ENCODE peak calls at places on chromosomes 13 and 19, in ten cellular contexts. U is SHP77; A is activated T-helper 2 cell treated with anti-CD3 and anti-CD28 coated beads, Interferon-gamma antibody, Interleukin-2, Interleukin-4, amounts not matched to agents 10 μg/mL and 5 μg/mL and 100 μg/mL, durations not matched to agents 14 hours and 24 hours and 36 hours; G is stimulated activated CD8-positive, alpha-beta memory T cell treated with anti-CD3 and anti-CD28 coated beads, Interleukin-15, amount 100 ng/mL, for 24 hours; H is NCI-H2081; S is HT1080; L is smooth muscle cell of the brain vasculature; M is GM04504; K is ELF-1; W is GM10248. P is an unnamed sample.

GRCh38 chr19:50461066-50461875 is 15.0 kb upstream of the EMC10 start:
- DNase-seq in S (peak), K (peak), H (peak), U (peak), W (peak), A (peak), G (peak), M (peak), L (peak), P (peak)

GRCh38 chr13:103883152-103883551 is 816.9 kb upstream of the SLC10A2 start:
- DNase-seq in K (peak), M (peak), S (peak), A (no peak), G (no peak), H (peak), L (peak), W (no peak), U (peak), P (no peak)

GRCh38 chr19:2500157-2500556 is 24.2 kb downstream of the GADD45B start:
- DNase-seq in M (no peak), S (no peak), K (no peak), G (no peak), A (no peak), H (no peak), W (no peak), U (no peak), L (no peak), P (no peak)

GRCh38 chr13:49124693-49125304 is 95.3 kb upstream of the MLNR start:
- DNase-seq in W (no peak), L (no peak), A (no peak), G (no peak), M (no peak), H (no peak), U (no peak), K (no peak), S (no peak), P (no peak)

GRCh38 chr19:2171349-2172145 is 7.8 kb downstream of the DOT1L start:
- DNase-seq in H (peak), M (no peak), G (peak), A (peak), L (no peak), K (peak), W (peak), S (no peak), U (no peak), P (no peak)

GRCh38 chr19:12733369-12733896 is 1.1 kb downstream of the TRIR start:
- DNase-seq in U (peak), M (no peak), W (peak), A (peak), L (no peak), H (peak), K (peak), G (no peak), S (peak), P (no peak)

GRCh38 chr13:28324181-28324789 is 170.6 kb downstream of the FLT1 start:
- DNase-seq in U (peak), W (peak), A (peak), L (peak), K (peak), G (no peak), H (peak), S (peak), M (peak), P (no peak)

GRCh38 chr13:59638404-59638803 is 525.3 kb downstream of the DIAPH3 start:
- DNase-seq in L (no peak), K (no peak), U (no peak), A (no peak), S (no peak), W (no peak), H (no peak), M (no peak), G (no peak), P (no peak)

GRCh38 chr19:53870485-53870844 is 2.8 kb downstream of the MYADM start:
- DNase-seq in S (no peak), K (peak), U (no peak), W (no peak), H (no peak), A (no peak), G (no peak), M (no peak), L (no peak), P (no peak)

GRCh38 chr19:54431255-54431838 is 16.1 kb downstream of the TTYH1 start:
- DNase-seq in U (peak), H (peak), K (no peak), W (no peak), A (no peak), M (no peak), L (no peak), G (no peak), S (no peak), P (peak)

GRCh38 chr13:96817336-96817941 is 176.8 kb downstream of the OXGR1 start:
- DNase-seq in W (no peak), S (peak), K (peak), L (no peak), A (no peak), G (no peak), U (peak), M (no peak), H (peak), P (no peak)

GRCh38 chr19:40585241-40585640 is 8.6 kb downstream of the SHKBP1 start:
- DNase-seq in A (no peak), U (no peak), W (no peak), G (no peak), M (no peak), H (no peak), S (no peak), L (no peak), K (no peak), P (no peak)

P was measured in NCI-H2029 treated with DMSO at 0.1 percent for 48 hours.